ENCODE peak calls at places on chromosomes 5 and 9, in ten cellular contexts. I, X, F, J, P, W, U, R, K and V are unnamed samples. For H3K9me3, the result is how much of the 10 kb centered on the place peaks cover.

GRCh38 chr5:176659860-176660461 is 12.7 kb downstream of the TSPAN17 start:
- DNase-seq in W (no peak), P (no peak), I (no peak), U (no peak), X (no peak), K (no peak), F (no peak), J (no peak), R (no peak), V (no peak)

GRCh38 chr5:151721087-151721646 is 34.5 kb upstream of the SPARC start:
- DNase-seq in I (no peak), W (no peak), K (no peak), F (peak), R (no peak), P (peak), U (no peak), X (peak), J (no peak), V (no peak)

GRCh38 chr5:159133041-159133741 is 33.5 kb upstream of the EBF1 start:
- DNase-seq in U (no peak), F (peak), K (peak), P (peak), J (peak), I (peak), W (peak), R (peak), X (peak), V (peak)

GRCh38 chr5:81572201-81572600 is 178.3 kb upstream of the ACOT12 start:
- DNase-seq in J (no peak), W (no peak), F (no peak), P (no peak), U (no peak), R (no peak), I (no peak), X (no peak), K (no peak), V (no peak)

GRCh38 chr5:112289465-112289864 is 129.6 kb downstream of the EPB41L4A start:
- DNase-seq in I (no peak), F (peak), U (no peak), P (no peak), X (no peak), K (no peak), R (no peak), W (no peak), J (no peak), V (no peak)

GRCh38 chr5:103669615-103670014 is 107.0 kb upstream of the NUDT12 start:
- DNase-seq in R (no peak), F (no peak), U (no peak), J (no peak), W (no peak), X (no peak), I (no peak), K (no peak), P (no peak), V (no peak)

GRCh38 chr9:131840220-131840619 is 100.3 kb upstream of the RAPGEF1 start:
- DNase-seq in W (no peak), U (no peak), K (no peak), R (no peak), X (no peak), J (no peak), I (no peak), F (no peak), P (no peak), V (no peak)

GRCh38 chr9:76394896-76395244 is 644 bp upstream of the RFK start:
- DNase-seq in X (no peak), U (peak), F (no peak), I (no peak), R (peak), P (peak), K (no peak), J (peak), W (peak), V (peak)

GRCh38 chr9:75889577-75889976 is 896 bp upstream of the PCSK5 start:
- DNase-seq in P (no peak), R (no peak), X (no peak), W (peak), I (no peak), K (no peak), U (no peak), J (no peak), F (no peak), V (no peak)

GRCh38 chr5:141858084-141858765 is 20.0 kb downstream of the PCDH1 start:
- DNase-seq in P (no peak), W (no peak), K (no peak), J (peak), F (no peak), R (no peak), U (peak), I (no peak), X (no peak), V (no peak)

GRCh38 chr9:87147803-87148202 is 200.5 kb upstream of the GAS1 start:
- DNase-seq in R (no peak), P (no peak), K (no peak), X (no peak), W (no peak), J (no peak), I (no peak), F (no peak), U (no peak), V (no peak)

GRCh38 chr9:18746631-18747030 is 272.7 kb downstream of the ADAMTSL1 start:
- DNase-seq in R (no peak), I (no peak), F (no peak), X (peak), W (no peak), P (no peak), U (no peak), K (no peak), J (no peak), V (no peak)

GRCh38 chr9:114656301-114656700 is 1.3 kb downstream of the TEX53 start:
- DNase-seq in F (no peak), J (no peak), K (no peak), P (no peak), I (no peak), W (no peak), U (no peak), X (no peak), R (no peak), V (no peak)

GRCh38 chr5:107831612-107832395 is 161.1 kb upstream of the EFNA5 start:
- DNase-seq in I (no peak), J (peak), R (no peak), X (peak), P (no peak), K (no peak), F (no peak), W (no peak), U (no peak), V (no peak)

GRCh38 chr5:33043598-33043997 is 332.5 kb downstream of the NPR3 start:
- DNase-seq in X (peak), P (no peak), J (no peak), U (no peak), I (no peak), R (no peak), F (peak), W (no peak), K (no peak), V (no peak)

GRCh38 chr5:113325054-113325453 is 109.7 kb downstream of the TSSK1B start:
- DNase-seq in J (no peak), F (no peak), U (no peak), I (no peak), P (no peak), X (peak), W (no peak), R (no peak), K (no peak), V (no peak)

GRCh38 chr5:140346348-140347221 is at the start of gene HBEGF:
- DNase-seq in R (peak), P (peak), K (peak), F (peak), X (peak), U (peak), J (peak), I (peak), W (peak), V (peak)

GRCh38 chr5:42767491-42768105 is 11.0 kb downstream of the CCDC152 start:
- DNase-seq in K (no peak), R (peak), U (no peak), F (peak), I (no peak), P (peak), J (peak), W (no peak), X (no peak), V (no peak)

GRCh38 chr9:131475111-131475955 is 27.4 kb upstream of the POMT1 start:
- DNase-seq in R (no peak), X (no peak), W (peak), P (no peak), I (no peak), F (no peak), U (no peak), J (no peak), K (no peak), V (no peak)

GRCh38 chr5:93305984-93306383 is 275.0 kb downstream of the NR2F1-AS1 start:
- DNase-seq in P (no peak), J (no peak), W (no peak), R (no peak), K (no peak), X (no peak), F (peak), I (no peak), U (no peak), V (no peak)

GRCh38 chr9:19410594-19410993 is 1.8 kb downstream of the ACER2 start:
- DNase-seq in R (no peak), W (no peak), F (no peak), I (no peak), X (no peak), U (no peak), J (no peak), P (no peak), K (no peak), V (no peak)

GRCh38 chr5:141475625-141476131 is at the start of gene PCDHGC3:
- DNase-seq in P (peak), W (peak), I (peak), F (peak), R (peak), X (peak), U (peak), K (peak), J (peak), V (peak)

GRCh38 chr5:133873936-133874585 is 94.4 kb downstream of the C5orf15 start:
- DNase-seq in I (no peak), F (peak), W (no peak), U (no peak), K (no peak), J (no peak), R (no peak), X (peak), P (no peak), V (no peak)

GRCh38 chr9:89475891-89476440 is 21.9 kb downstream of the SEMA4D start:
- DNase-seq in J (no peak), X (no peak), R (no peak), W (no peak), U (no peak), F (no peak), K (no peak), P (no peak), I (no peak), V (no peak)

GRCh38 chr9:84874583-84874982 is 205.1 kb downstream of the NTRK2 start:
- DNase-seq in F (no peak), X (peak), P (peak), U (no peak), J (no peak), K (no peak), I (no peak), W (no peak), R (no peak), V (no peak)

GRCh38 chr5:169701910-169702451 is 64.9 kb downstream of the DOCK2 start:
- DNase-seq in K (no peak), I (no peak), X (peak), U (no peak), W (no peak), R (peak), J (peak), P (no peak), F (peak), V (no peak)

GRCh38 chr5:36272136-36272665 is 29.5 kb downstream of the RANBP3L start:
- DNase-seq in R (no peak), F (no peak), X (peak), K (no peak), W (no peak), I (no peak), J (no peak), P (no peak), U (no peak), V (no peak)

GRCh38 chr5:129135633-129136032 is 41.1 kb downstream of the ISOC1 start:
- DNase-seq in J (peak), W (no peak), X (no peak), I (no peak), P (peak), U (no peak), K (no peak), R (no peak), F (no peak), V (no peak)

GRCh38 chr5:33049298-33049697 is 338.2 kb downstream of the NPR3 start:
- DNase-seq in R (no peak), X (peak), K (no peak), I (no peak), J (no peak), U (no peak), W (no peak), P (no peak), F (peak), V (no peak)

GRCh38 chr5:154523104-154523503 is 45.1 kb upstream of the HAND1 start:
- DNase-seq in P (no peak), J (no peak), K (no peak), F (no peak), I (no peak), X (no peak), U (no peak), W (no peak), R (no peak), V (no peak)

GRCh38 chr5:154522284-154522683 is 44.3 kb upstream of the HAND1 start:
- DNase-seq in X (no peak), W (no peak), R (no peak), K (no peak), F (no peak), U (no peak), I (no peak), J (no peak), P (no peak), V (no peak)

GRCh38 chr5:154521756-154522155 is 43.7 kb upstream of the HAND1 start:
- DNase-seq in P (no peak), I (no peak), R (no peak), F (no peak), X (no peak), J (no peak), K (no peak), U (no peak), W (no peak), V (no peak)

GRCh38 chr5:154519375-154519774 is 41.3 kb upstream of the HAND1 start:
- DNase-seq in F (peak), P (no peak), R (no peak), X (peak), I (no peak), K (no peak), J (no peak), W (no peak), U (no peak), V (no peak)

DNA sequence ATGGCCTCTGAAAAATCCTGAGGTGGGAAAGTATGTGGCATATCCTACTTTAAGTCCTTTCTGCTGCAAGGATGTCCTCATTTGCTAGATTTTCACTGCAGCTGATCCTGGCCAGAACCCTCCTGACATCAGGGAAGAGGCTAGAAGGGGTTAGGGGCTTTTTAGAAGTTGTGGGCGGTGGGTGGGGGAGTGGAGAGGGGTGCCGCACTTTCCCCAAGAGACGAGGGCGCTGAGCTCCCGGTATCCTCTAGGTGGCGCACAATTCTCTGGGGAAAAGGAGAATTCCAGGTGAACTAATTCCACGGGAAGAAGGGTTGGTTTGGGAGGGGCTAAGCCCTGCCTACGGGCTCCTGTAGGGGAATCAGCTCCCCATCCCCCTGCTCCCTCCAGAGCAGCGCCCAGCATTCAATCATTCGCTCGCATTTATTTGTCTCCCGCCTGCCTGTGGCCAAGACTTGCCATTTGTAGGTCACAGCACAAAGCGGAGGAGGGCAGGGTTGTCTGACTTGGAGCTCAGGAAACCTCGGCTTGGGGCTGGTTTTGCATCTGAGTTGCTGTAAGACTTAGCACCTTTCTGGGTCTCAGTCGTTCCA is 42.9 kb upstream of the HAND1 start:
- DNase-seq in X (no peak), W (no peak), I (no peak), U (no peak), R (peak), F (no peak), P (no peak), K (no peak), J (peak), V (no peak)
- H3K4me3 ChIP-seq in X (no peak), W (no peak), I (no peak), U (no peak), R (no peak), F (no peak), P (no peak), K (no peak), J (no peak), V (no peak)

GRCh38 chr9:136756836-136757235 is 1.2 kb downstream of the LCN8 start:
- DNase-seq in I (no peak), X (no peak), W (no peak), P (no peak), F (no peak), U (no peak), K (no peak), J (no peak), R (no peak), V (no peak)
- H3K9me3 ChIP-seq in I (under half), X (under half), W (under half), P (under half), F (under half), U (under half), K (under half), J (under half), R (under half), V (under half)

GRCh38 chr5:178356459-178356872 is 123.9 kb upstream of the PHYKPL start:
- DNase-seq in F (no peak), K (no peak), I (no peak), J (no peak), U (peak), P (no peak), X (no peak), R (no peak), W (no peak), V (no peak)
- H3K4me3 ChIP-seq in F (no peak), K (no peak), I (no peak), J (no peak), U (no peak), P (no peak), X (no peak), R (no peak), W (peak), V (no peak)

GRCh38 chr5:75446068-75446467 is 65.4 kb downstream of the CERT1 start:
- DNase-seq in W (no peak), J (no peak), R (no peak), P (no peak), I (no peak), K (no peak), X (no peak), U (no peak), F (no peak), V (no peak)
- H3K9me3 ChIP-seq in W (under half), J (under half), R (under half), P (under half), I (under half), K (under half), X (under half), U (under half), F (under half), V (under half)

GRCh38 chr5:150156033-150156381 is 362 bp upstream of the PDGFRB start:
- DNase-seq in X (no peak), F (no peak), U (no peak), W (no peak), P (no peak), J (no peak), K (no peak), I (no peak), R (no peak), V (no peak)

GRCh38 chr5:150160448-150161069 is 4.9 kb upstream of the PDGFRB start:
- DNase-seq in F (no peak), K (no peak), X (no peak), I (no peak), W (no peak), J (no peak), P (no peak), R (no peak), U (no peak), V (no peak)

GRCh38 chr5:150159741-150160179 is 4.1 kb upstream of the PDGFRB start:
- DNase-seq in P (no peak), I (peak), U (no peak), J (no peak), W (no peak), K (peak), X (peak), F (no peak), R (peak), V (no peak)

GRCh38 chr5:150156540-150156939 is 895 bp upstream of the PDGFRB start:
- DNase-seq in X (no peak), P (no peak), R (no peak), U (no peak), F (no peak), K (no peak), J (no peak), I (no peak), W (no peak), V (no peak)

DNA sequence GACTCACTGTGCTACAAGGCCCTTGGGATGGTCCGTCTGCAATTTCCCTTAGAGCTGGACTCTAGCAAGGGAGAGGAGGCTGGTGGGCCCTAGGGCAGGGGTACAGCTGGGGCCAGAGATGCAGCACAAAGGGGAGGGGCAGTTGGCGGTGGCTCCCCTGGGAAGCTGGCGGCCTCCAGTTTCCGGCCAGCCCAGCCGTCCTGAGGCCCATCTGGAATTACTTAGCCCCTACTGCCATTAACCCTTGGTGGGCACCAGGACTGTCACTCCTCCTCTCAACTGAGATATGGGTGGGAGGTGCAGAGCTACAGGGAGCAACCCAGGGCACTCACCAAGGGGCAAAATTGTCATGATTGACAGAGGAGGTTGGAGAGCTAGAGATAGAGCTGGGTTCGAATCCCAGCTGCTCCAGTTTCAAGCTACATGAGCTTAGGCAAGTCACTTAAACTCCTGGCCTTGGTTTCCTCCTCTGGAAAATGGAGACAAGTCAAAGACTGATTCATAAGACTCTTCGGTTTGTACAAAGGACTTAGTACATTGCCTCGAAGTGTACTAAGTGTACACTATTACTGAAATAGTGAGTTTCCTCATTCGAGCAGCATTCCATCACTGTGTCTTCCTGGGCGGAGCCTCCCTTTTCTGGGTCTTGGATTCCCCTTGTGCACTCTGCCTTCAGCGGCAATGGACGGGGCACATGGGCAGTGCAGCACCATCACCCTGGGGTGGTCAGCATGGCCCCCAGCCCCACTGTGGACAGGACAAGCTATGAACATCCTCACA is 2.7 kb upstream of the PDGFRB start:
- DNase-seq in P (no peak), F (no peak), W (no peak), J (no peak), X (peak), K (peak), R (no peak), U (no peak), I (no peak), V (no peak)
- H3K4me3 ChIP-seq in P (no peak), F (no peak), W (no peak), J (no peak), X (no peak), K (no peak), R (no peak), U (no peak), I (no peak), V (no peak)

GRCh38 chr5:2262620-2263019 is 379.9 kb upstream of the IRX4 start:
- DNase-seq in F (no peak), R (no peak), J (no peak), K (no peak), U (peak), W (no peak), I (no peak), X (no peak), P (no peak), V (no peak)
- H3K9me3 ChIP-seq in F (under half), R (under half), J (under half), K (under half), U (under half), W (under half), I (under half), X (under half), P (under half), V (under half)